ENCODE peak calls at places on chromosomes 3 and 15, in five cellular contexts. One of them, this sample, is unnamed.

GRCh38 chr3:69872783-69873378 is 126.7 kb upstream of the SAMMSON start:
- DNase-seq in GM12878: no peak
- DNase-seq in K562: no peak
- DNase-seq in H1: no peak
- DNase-seq in HepG2: no peak
- DNase-seq in this sample: no peak

GRCh38 chr15:23422946-23423708 is 23.9 kb downstream of the GOLGA6L2 start:
- DNase-seq in HepG2: peak; percentile 78
- DNase-seq in K562: no peak
- DNase-seq in H1: no peak
- DNase-seq in GM12878: no peak
- DNase-seq in this sample: no peak

GRCh38 chr15:57751177-57751800 is 44.8 kb downstream of the POLR2M start:
- DNase-seq in GM12878: no peak
- DNase-seq in H1: no peak
- DNase-seq in K562: no peak
- DNase-seq in HepG2: peak; percentile 3
- DNase-seq in this sample: peak; percentile 50

GRCh38 chr3:58824285-58824684 is 157.7 kb upstream of the FAM3D start:
- DNase-seq in HepG2: peak; percentile 30
- DNase-seq in H1: peak; percentile 79
- DNase-seq in K562: peak; percentile 20
- DNase-seq in GM12878: no peak
- DNase-seq in this sample: peak; percentile 46

GRCh38 chr3:29164825-29165224 is 116.0 kb upstream of the RBMS3 start:
- DNase-seq in K562: no peak
- DNase-seq in GM12878: no peak
- DNase-seq in HepG2: no peak
- DNase-seq in H1: no peak
- DNase-seq in this sample: no peak

GRCh38 chr3:72520690-72521308 is 327.4 kb downstream of the SHQ1 start:
- DNase-seq in GM12878: no peak
- DNase-seq in H1: no peak
- DNase-seq in HepG2: peak; percentile 53
- DNase-seq in K562: no peak
- DNase-seq in this sample: peak; percentile 27

GRCh38 chr3:189631409-189631808 is 220 bp downstream of the TP63 start:
- DNase-seq in K562: no peak
- DNase-seq in H1: no peak
- DNase-seq in HepG2: no peak
- DNase-seq in GM12878: no peak
- DNase-seq in this sample: peak; percentile 5

GRCh38 chr3:38274864-38275649 is 7.0 kb upstream of the SLC22A14 start:
- DNase-seq in H1: no peak
- DNase-seq in K562: peak; percentile 40
- DNase-seq in GM12878: no peak
- DNase-seq in HepG2: no peak
- DNase-seq in this sample: no peak

GRCh38 chr15:62212746-62213145 is 47.7 kb upstream of the C2CD4B start:
- DNase-seq in K562: no peak
- DNase-seq in H1: no peak
- DNase-seq in GM12878: no peak
- DNase-seq in HepG2: no peak
- DNase-seq in this sample: no peak

GRCh38 chr3:35784162-35784561 is 144.8 kb downstream of the ARPP21 start:
- DNase-seq in H1: no peak
- DNase-seq in GM12878: no peak
- DNase-seq in HepG2: peak; percentile 7
- DNase-seq in K562: no peak
- DNase-seq in this sample: no peak

GRCh38 chr3:52076900-52077299 is 20.5 kb upstream of the DUSP7 start:
- DNase-seq in H1: no peak
- DNase-seq in GM12878: no peak
- DNase-seq in HepG2: no peak
- DNase-seq in K562: no peak
- DNase-seq in this sample: no peak

GRCh38 chr15:25690673-25691543 is 172.2 kb downstream of the ATP10A start:
- DNase-seq in GM12878: no peak
- DNase-seq in K562: no peak
- DNase-seq in HepG2: no peak
- DNase-seq in H1: no peak
- DNase-seq in this sample: no peak

GRCh38 chr3:196756738-196757137 is 17.1 kb downstream of the PAK2 start:
- DNase-seq in GM12878: no peak
- DNase-seq in K562: no peak
- DNase-seq in HepG2: no peak
- DNase-seq in H1: no peak
- DNase-seq in this sample: no peak

GRCh38 chr3:11200679-11200952 is 46.3 kb downstream of the HRH1 start:
- DNase-seq in GM12878: no peak
- DNase-seq in K562: no peak
- DNase-seq in HepG2: no peak
- DNase-seq in H1: no peak
- DNase-seq in this sample: no peak

GRCh38 chr15:45242289-45242688 is 9.7 kb upstream of the SLC28A2 start:
- DNase-seq in GM12878: no peak
- DNase-seq in HepG2: no peak
- DNase-seq in H1: no peak
- DNase-seq in K562: no peak
- DNase-seq in this sample: peak; percentile 16

GRCh38 chr3:44179251-44179650 is 62.4 kb upstream of the TOPAZ1 start:
- DNase-seq in K562: no peak
- DNase-seq in H1: no peak
- DNase-seq in HepG2: no peak
- DNase-seq in GM12878: no peak
- DNase-seq in this sample: no peak

GRCh38 chr15:87816016-87816415 is 440.5 kb downstream of the NTRK3 start:
- DNase-seq in K562: no peak
- DNase-seq in H1: no peak
- DNase-seq in HepG2: no peak
- DNase-seq in GM12878: no peak
- DNase-seq in this sample: no peak

GRCh38 chr15:87916208-87916607 is 340.3 kb downstream of the NTRK3 start:
- DNase-seq in H1: no peak
- DNase-seq in GM12878: no peak
- DNase-seq in K562: no peak
- DNase-seq in HepG2: no peak
- DNase-seq in this sample: no peak

GRCh38 chr3:190225186-190225692 is 97.0 kb downstream of the CLDN1 start:
- DNase-seq in K562: no peak
- DNase-seq in GM12878: no peak
- DNase-seq in H1: no peak
- DNase-seq in HepG2: peak; percentile 29
- DNase-seq in this sample: peak; percentile 46

GRCh38 chr3:123733805-123734526 is 149.1 kb upstream of the HACD2 start:
- DNase-seq in K562: no peak
- DNase-seq in H1: no peak
- DNase-seq in GM12878: no peak
- DNase-seq in HepG2: peak; percentile 25
- DNase-seq in this sample: peak; percentile 63

GRCh38 chr15:58410353-58410752 is 21.4 kb upstream of the LIPC start:
- DNase-seq in GM12878: peak; percentile 27
- DNase-seq in H1: no peak
- DNase-seq in HepG2: no peak
- DNase-seq in K562: no peak
- DNase-seq in this sample: no peak

GRCh38 chr3:127686512-127686894 is 13.8 kb downstream of the ABTB1 start:
- DNase-seq in GM12878: no peak
- DNase-seq in K562: no peak
- DNase-seq in HepG2: no peak
- DNase-seq in H1: no peak
- DNase-seq in this sample: no peak

GRCh38 chr3:58568572-58569286 is 8.5 kb downstream of the FAM107A start:
- DNase-seq in K562: peak; percentile 56
- DNase-seq in GM12878: peak; percentile 19
- DNase-seq in HepG2: peak; percentile 35
- DNase-seq in H1: peak; percentile 95
- DNase-seq in this sample: peak; percentile 33

GRCh38 chr3:151372063-151372820 is 12.3 kb downstream of the P2RY12 start:
- DNase-seq in HepG2: no peak
- DNase-seq in H1: no peak
- DNase-seq in GM12878: no peak
- DNase-seq in K562: no peak
- DNase-seq in this sample: no peak

GRCh38 chr3:99777708-99778107 is 40.0 kb upstream of the CMSS1 start:
- DNase-seq in K562: no peak
- DNase-seq in HepG2: no peak
- DNase-seq in GM12878: no peak
- DNase-seq in H1: no peak
- DNase-seq in this sample: no peak
- TF ChIP-seq HDAC2 in K562: no peak
- TF ChIP-seq HDAC2 in HepG2: no peak
- TF ChIP-seq HDAC2 in GM12878: no peak
- TF ChIP-seq HDAC2 in H1: no peak
- TF ChIP-seq HDAC2 in this sample: no peak

GRCh38 chr3:13878711-13879101 is 1.2 kb downstream of the WNT7A start:
- DNase-seq in HepG2: no peak
- DNase-seq in K562: no peak
- DNase-seq in H1: peak; percentile 82
- DNase-seq in GM12878: no peak
- DNase-seq in this sample: peak; percentile 32

GRCh38 chr3:13879102-13879945 is 547 bp downstream of the WNT7A start:
- DNase-seq in GM12878: no peak
- DNase-seq in H1: peak; percentile 77
- DNase-seq in HepG2: no peak
- DNase-seq in K562: no peak
- DNase-seq in this sample: no peak

GRCh38 chr3:13880811-13881156 is 913 bp upstream of the WNT7A start:
- DNase-seq in HepG2: no peak
- DNase-seq in K562: no peak
- DNase-seq in GM12878: no peak
- DNase-seq in H1: no peak
- DNase-seq in this sample: no peak

GRCh38 chr3:13881536-13882410 is 1.9 kb upstream of the WNT7A start:
- DNase-seq in HepG2: no peak
- DNase-seq in H1: peak; percentile 34
- DNase-seq in GM12878: no peak
- DNase-seq in K562: no peak
- DNase-seq in this sample: no peak

DNA sequence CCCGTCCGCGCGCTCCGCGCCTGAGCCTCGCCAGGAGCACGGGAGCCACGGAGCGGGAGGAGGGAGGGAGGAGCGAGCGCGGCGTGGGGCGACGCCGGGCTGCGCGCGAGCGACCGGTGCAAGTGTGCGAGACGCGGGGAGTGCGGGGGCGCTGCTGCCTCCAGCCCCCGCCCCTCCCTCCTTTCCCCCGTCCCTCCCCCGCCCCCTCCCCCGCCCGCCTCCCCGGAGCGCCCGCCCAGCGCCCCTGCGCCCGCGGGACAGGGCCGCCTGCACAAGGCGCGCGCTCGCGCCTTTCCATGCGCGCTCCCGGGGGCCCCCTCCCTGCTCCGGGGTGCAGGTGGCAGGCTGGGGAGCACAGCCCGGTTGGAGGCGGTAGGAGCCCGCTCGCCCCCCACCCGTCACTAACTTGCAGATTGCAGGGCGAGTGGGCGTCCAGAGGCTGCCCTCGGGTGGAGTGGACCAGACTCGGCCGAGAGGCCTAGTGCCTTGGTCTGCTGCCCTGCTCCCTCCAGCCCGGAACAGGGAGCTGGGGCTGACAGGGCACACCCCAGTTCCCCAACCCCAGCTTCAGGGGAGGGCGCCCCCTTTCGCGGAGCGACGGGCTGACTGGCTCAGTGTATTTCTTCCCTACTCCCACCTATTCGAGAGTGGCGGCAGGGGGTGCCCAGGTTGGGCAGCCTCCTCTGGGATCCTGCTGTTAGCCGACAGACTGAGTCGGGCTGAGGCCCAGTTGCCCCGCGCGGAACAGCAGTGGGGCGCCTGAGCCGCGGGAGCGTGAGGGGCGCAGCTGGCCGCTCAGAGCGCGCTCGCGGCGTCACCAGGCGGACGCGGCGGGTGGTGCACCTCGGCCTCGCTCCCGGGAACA is at the start of gene WNT7A:
- DNase-seq in K562: peak; percentile 75
- DNase-seq in GM12878: no peak
- DNase-seq in H1: peak; percentile 88
- DNase-seq in HepG2: no peak
- DNase-seq in this sample: peak; percentile 41
- TF ChIP-seq HDAC2 in K562: no peak
- TF ChIP-seq HDAC2 in GM12878: no peak
- TF ChIP-seq HDAC2 in H1: no peak
- TF ChIP-seq HDAC2 in HepG2: no peak
- TF ChIP-seq HDAC2 in this sample: no peak

GRCh38 chr3:83649692-83650091 is 1309.1 kb upstream of the CADM2 start:
- DNase-seq in HepG2: no peak
- DNase-seq in K562: no peak
- DNase-seq in GM12878: no peak
- DNase-seq in H1: no peak
- DNase-seq in this sample: no peak
- TF ChIP-seq HDAC2 in HepG2: no peak
- TF ChIP-seq HDAC2 in K562: no peak
- TF ChIP-seq HDAC2 in GM12878: no peak
- TF ChIP-seq HDAC2 in H1: no peak
- TF ChIP-seq HDAC2 in this sample: no peak

GRCh38 chr15:85048430-85048829 is 66.8 kb downstream of the PDE8A start:
- DNase-seq in K562: no peak
- DNase-seq in H1: no peak
- DNase-seq in GM12878: no peak
- DNase-seq in HepG2: no peak
- DNase-seq in this sample: no peak

GRCh38 chr15:85044894-85045293 is 63.2 kb downstream of the PDE8A start:
- DNase-seq in K562: no peak
- DNase-seq in HepG2: no peak
- DNase-seq in GM12878: no peak
- DNase-seq in H1: no peak
- DNase-seq in this sample: no peak

GRCh38 chr15:85049805-85050204 is 68.1 kb downstream of the PDE8A start:
- DNase-seq in HepG2: no peak
- DNase-seq in K562: no peak
- DNase-seq in H1: no peak
- DNase-seq in GM12878: no peak
- DNase-seq in this sample: no peak

GRCh38 chr15:85045615-85046014 is 64.0 kb downstream of the PDE8A start:
- DNase-seq in K562: no peak
- DNase-seq in HepG2: no peak
- DNase-seq in GM12878: no peak
- DNase-seq in H1: no peak
- DNase-seq in this sample: no peak

DNA sequence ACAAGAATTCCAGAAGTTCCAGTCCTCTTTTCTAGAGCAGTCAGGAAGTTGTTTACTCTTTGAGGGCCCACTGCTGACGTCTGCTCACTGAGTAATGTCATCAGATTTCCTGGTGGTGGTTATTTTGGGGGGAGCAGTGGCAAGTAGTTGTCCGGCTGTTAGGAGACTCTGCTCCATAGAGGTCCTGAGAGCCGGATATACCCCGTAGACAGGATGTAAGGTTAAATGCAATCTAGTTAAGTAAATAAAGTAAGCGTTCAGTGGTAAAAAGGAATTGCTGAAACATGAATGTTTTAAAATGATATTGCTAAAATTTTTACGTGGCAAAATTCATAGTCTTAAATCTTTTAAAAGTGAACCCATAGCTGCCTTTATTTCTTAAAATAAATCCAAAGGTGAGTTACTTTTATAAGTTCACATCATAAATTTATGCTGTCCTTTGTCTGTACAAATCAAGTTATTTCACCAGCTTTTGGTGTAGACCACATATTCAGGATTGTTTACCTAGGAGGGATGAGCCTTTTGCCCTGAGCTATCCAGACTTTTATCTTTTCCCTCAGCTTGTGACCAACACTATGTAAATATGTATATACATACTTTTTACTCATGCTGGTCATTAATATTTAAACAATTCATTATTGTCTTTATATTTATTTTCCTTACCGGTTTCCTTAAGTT is 65.8 kb downstream of the PDE8A start:
- DNase-seq in H1: no peak
- DNase-seq in HepG2: peak; percentile 95
- DNase-seq in GM12878: no peak
- DNase-seq in K562: no peak
- DNase-seq in this sample: peak; percentile 99
- TF ChIP-seq HDAC2 in H1: no peak
- TF ChIP-seq HDAC2 in HepG2: peak; percentile 41
- TF ChIP-seq HDAC2 in GM12878: no peak
- TF ChIP-seq HDAC2 in K562: no peak
- TF ChIP-seq HDAC2 in this sample: no peak